ENCODE peak calls at places on chromosomes 11 and 22, in nine cellular contexts. One of them, this sample, is unnamed.

GRCh38 chr11:2588809-2589537 is 110.8 kb downstream of the KCNQ1OT1 start:
- DNase-seq in brain microvascular endothelial cell: no peak
- DNase-seq in astrocyte of the spinal cord: no peak
- DNase-seq in colonic mucosa: peak
- DNase-seq in lower leg skin: peak
- DNase-seq in pancreas: no peak
- DNase-seq in EL: no peak
- DNase-seq in stimulated activated CD4-positive, alpha-beta T cell treated with anti-CD3 and anti-CD28 coated beads, Interleukin-2, amount 100 ng/mL, for 4 hours: no peak
- DNase-seq in naive thymus-derived CD4-positive, alpha-beta T cell: no peak
- DNase-seq in this sample: no peak

GRCh38 chr11:46447544-46447943 is 56.0 kb upstream of the CHRM4 start:
- DNase-seq in stimulated activated CD4-positive, alpha-beta T cell treated with anti-CD3 and anti-CD28 coated beads, Interleukin-2, amount 100 ng/mL, for 4 hours: no peak
- DNase-seq in brain microvascular endothelial cell: no peak
- DNase-seq in pancreas: no peak
- DNase-seq in EL: no peak
- DNase-seq in colonic mucosa: no peak
- DNase-seq in lower leg skin: no peak
- DNase-seq in naive thymus-derived CD4-positive, alpha-beta T cell: no peak
- DNase-seq in astrocyte of the spinal cord: no peak
- DNase-seq in this sample: no peak

GRCh38 chr22:44909241-44909640 is 100.6 kb downstream of the PHF21B start:
- DNase-seq in brain microvascular endothelial cell: no peak
- DNase-seq in colonic mucosa: no peak
- DNase-seq in pancreas: no peak
- DNase-seq in lower leg skin: peak
- DNase-seq in naive thymus-derived CD4-positive, alpha-beta T cell: no peak
- DNase-seq in stimulated activated CD4-positive, alpha-beta T cell treated with anti-CD3 and anti-CD28 coated beads, Interleukin-2, amount 100 ng/mL, for 4 hours: no peak
- DNase-seq in astrocyte of the spinal cord: no peak
- DNase-seq in EL: no peak
- DNase-seq in this sample: no peak

GRCh38 chr11:34926101-34926830 is 9.8 kb downstream of the PDHX start:
- DNase-seq in stimulated activated CD4-positive, alpha-beta T cell treated with anti-CD3 and anti-CD28 coated beads, Interleukin-2, amount 100 ng/mL, for 4 hours: no peak
- DNase-seq in pancreas: no peak
- DNase-seq in astrocyte of the spinal cord: peak
- DNase-seq in lower leg skin: no peak
- DNase-seq in brain microvascular endothelial cell: peak
- DNase-seq in EL: peak
- DNase-seq in colonic mucosa: no peak
- DNase-seq in naive thymus-derived CD4-positive, alpha-beta T cell: peak
- DNase-seq in this sample: peak

GRCh38 chr11:113974741-113975470 is at the start of gene HTR3A:
- DNase-seq in lower leg skin: no peak
- DNase-seq in astrocyte of the spinal cord: no peak
- DNase-seq in stimulated activated CD4-positive, alpha-beta T cell treated with anti-CD3 and anti-CD28 coated beads, Interleukin-2, amount 100 ng/mL, for 4 hours: no peak
- DNase-seq in naive thymus-derived CD4-positive, alpha-beta T cell: no peak
- DNase-seq in brain microvascular endothelial cell: no peak
- DNase-seq in EL: no peak
- DNase-seq in pancreas: peak
- DNase-seq in colonic mucosa: peak
- DNase-seq in this sample: peak

GRCh38 chr11:22860241-22860640 is at the start of gene CCDC179:
- DNase-seq in naive thymus-derived CD4-positive, alpha-beta T cell: no peak
- DNase-seq in brain microvascular endothelial cell: no peak
- DNase-seq in colonic mucosa: no peak
- DNase-seq in lower leg skin: no peak
- DNase-seq in EL: no peak
- DNase-seq in stimulated activated CD4-positive, alpha-beta T cell treated with anti-CD3 and anti-CD28 coated beads, Interleukin-2, amount 100 ng/mL, for 4 hours: no peak
- DNase-seq in astrocyte of the spinal cord: no peak
- DNase-seq in pancreas: no peak
- DNase-seq in this sample: no peak

GRCh38 chr11:112968988-112969714 is 7.9 kb downstream of the NCAM1 start:
- DNase-seq in lower leg skin: no peak
- DNase-seq in colonic mucosa: no peak
- DNase-seq in naive thymus-derived CD4-positive, alpha-beta T cell: no peak
- DNase-seq in EL: no peak
- DNase-seq in astrocyte of the spinal cord: peak
- DNase-seq in pancreas: no peak
- DNase-seq in stimulated activated CD4-positive, alpha-beta T cell treated with anti-CD3 and anti-CD28 coated beads, Interleukin-2, amount 100 ng/mL, for 4 hours: no peak
- DNase-seq in brain microvascular endothelial cell: peak
- DNase-seq in this sample: peak

GRCh38 chr11:687751-688150 is 7.3 kb downstream of the DEAF1 start:
- DNase-seq in colonic mucosa: no peak
- DNase-seq in stimulated activated CD4-positive, alpha-beta T cell treated with anti-CD3 and anti-CD28 coated beads, Interleukin-2, amount 100 ng/mL, for 4 hours: no peak
- DNase-seq in pancreas: no peak
- DNase-seq in naive thymus-derived CD4-positive, alpha-beta T cell: no peak
- DNase-seq in lower leg skin: no peak
- DNase-seq in EL: no peak
- DNase-seq in astrocyte of the spinal cord: no peak
- DNase-seq in brain microvascular endothelial cell: no peak
- DNase-seq in this sample: no peak

GRCh38 chr11:11397043-11397415 is 44.0 kb upstream of the CSNK2A3 start:
- DNase-seq in astrocyte of the spinal cord: no peak
- DNase-seq in EL: no peak
- DNase-seq in stimulated activated CD4-positive, alpha-beta T cell treated with anti-CD3 and anti-CD28 coated beads, Interleukin-2, amount 100 ng/mL, for 4 hours: no peak
- DNase-seq in pancreas: no peak
- DNase-seq in colonic mucosa: no peak
- DNase-seq in lower leg skin: no peak
- DNase-seq in naive thymus-derived CD4-positive, alpha-beta T cell: no peak
- DNase-seq in brain microvascular endothelial cell: no peak
- DNase-seq in this sample: no peak

GRCh38 chr11:130719516-130719915 is 196.8 kb downstream of the SNX19 start:
- DNase-seq in stimulated activated CD4-positive, alpha-beta T cell treated with anti-CD3 and anti-CD28 coated beads, Interleukin-2, amount 100 ng/mL, for 4 hours: no peak
- DNase-seq in lower leg skin: no peak
- DNase-seq in naive thymus-derived CD4-positive, alpha-beta T cell: no peak
- DNase-seq in brain microvascular endothelial cell: peak
- DNase-seq in EL: peak
- DNase-seq in astrocyte of the spinal cord: peak
- DNase-seq in pancreas: no peak
- DNase-seq in colonic mucosa: no peak
- DNase-seq in this sample: no peak

GRCh38 chr11:44886765-44887164 is 63.9 kb downstream of the TP53I11 start:
- DNase-seq in naive thymus-derived CD4-positive, alpha-beta T cell: no peak
- DNase-seq in EL: peak
- DNase-seq in colonic mucosa: no peak
- DNase-seq in pancreas: no peak
- DNase-seq in brain microvascular endothelial cell: peak
- DNase-seq in stimulated activated CD4-positive, alpha-beta T cell treated with anti-CD3 and anti-CD28 coated beads, Interleukin-2, amount 100 ng/mL, for 4 hours: no peak
- DNase-seq in astrocyte of the spinal cord: peak
- DNase-seq in lower leg skin: no peak
- DNase-seq in this sample: no peak

GRCh38 chr22:24392218-24392931 is 35.0 kb upstream of the ADORA2A start:
- DNase-seq in stimulated activated CD4-positive, alpha-beta T cell treated with anti-CD3 and anti-CD28 coated beads, Interleukin-2, amount 100 ng/mL, for 4 hours: no peak
- DNase-seq in lower leg skin: no peak
- DNase-seq in EL: peak
- DNase-seq in colonic mucosa: no peak
- DNase-seq in naive thymus-derived CD4-positive, alpha-beta T cell: no peak
- DNase-seq in pancreas: no peak
- DNase-seq in astrocyte of the spinal cord: no peak
- DNase-seq in brain microvascular endothelial cell: no peak
- DNase-seq in this sample: no peak

GRCh38 chr11:84806354-84806753 is 820.8 kb downstream of the DLG2 start:
- DNase-seq in lower leg skin: no peak
- DNase-seq in EL: no peak
- DNase-seq in colonic mucosa: no peak
- DNase-seq in astrocyte of the spinal cord: no peak
- DNase-seq in brain microvascular endothelial cell: no peak
- DNase-seq in stimulated activated CD4-positive, alpha-beta T cell treated with anti-CD3 and anti-CD28 coated beads, Interleukin-2, amount 100 ng/mL, for 4 hours: no peak
- DNase-seq in pancreas: no peak
- DNase-seq in naive thymus-derived CD4-positive, alpha-beta T cell: no peak
- DNase-seq in this sample: no peak

GRCh38 chr22:27125539-27125938 is 468.2 kb downstream of the MIAT start:
- DNase-seq in EL: no peak
- DNase-seq in colonic mucosa: no peak
- DNase-seq in lower leg skin: no peak
- DNase-seq in brain microvascular endothelial cell: no peak
- DNase-seq in stimulated activated CD4-positive, alpha-beta T cell treated with anti-CD3 and anti-CD28 coated beads, Interleukin-2, amount 100 ng/mL, for 4 hours: no peak
- DNase-seq in pancreas: no peak
- DNase-seq in astrocyte of the spinal cord: no peak
- DNase-seq in naive thymus-derived CD4-positive, alpha-beta T cell: no peak
- DNase-seq in this sample: no peak

GRCh38 chr11:58575377-58576020 is at the start of gene LPXN:
- DNase-seq in lower leg skin: no peak
- DNase-seq in colonic mucosa: no peak
- DNase-seq in stimulated activated CD4-positive, alpha-beta T cell treated with anti-CD3 and anti-CD28 coated beads, Interleukin-2, amount 100 ng/mL, for 4 hours: no peak
- DNase-seq in naive thymus-derived CD4-positive, alpha-beta T cell: peak
- DNase-seq in pancreas: no peak
- DNase-seq in astrocyte of the spinal cord: peak
- DNase-seq in EL: peak
- DNase-seq in brain microvascular endothelial cell: peak
- DNase-seq in this sample: peak

GRCh38 chr11:44065851-44066731 is at the start of gene ACCS:
- DNase-seq in pancreas: peak
- DNase-seq in stimulated activated CD4-positive, alpha-beta T cell treated with anti-CD3 and anti-CD28 coated beads, Interleukin-2, amount 100 ng/mL, for 4 hours: peak
- DNase-seq in astrocyte of the spinal cord: peak
- DNase-seq in naive thymus-derived CD4-positive, alpha-beta T cell: peak
- DNase-seq in colonic mucosa: peak
- DNase-seq in EL: peak
- DNase-seq in lower leg skin: peak
- DNase-seq in brain microvascular endothelial cell: peak
- DNase-seq in this sample: peak

GRCh38 chr11:107669156-107669740 is 42.6 kb downstream of the SLN start:
- DNase-seq in colonic mucosa: no peak
- DNase-seq in brain microvascular endothelial cell: peak
- DNase-seq in astrocyte of the spinal cord: peak
- DNase-seq in EL: peak
- DNase-seq in lower leg skin: no peak
- DNase-seq in naive thymus-derived CD4-positive, alpha-beta T cell: no peak
- DNase-seq in stimulated activated CD4-positive, alpha-beta T cell treated with anti-CD3 and anti-CD28 coated beads, Interleukin-2, amount 100 ng/mL, for 4 hours: no peak
- DNase-seq in pancreas: no peak
- DNase-seq in this sample: peak

GRCh38 chr11:62854825-62855570 is 15.6 kb upstream of the WDR74 start:
- DNase-seq in naive thymus-derived CD4-positive, alpha-beta T cell: no peak
- DNase-seq in brain microvascular endothelial cell: no peak
- DNase-seq in EL: no peak
- DNase-seq in pancreas: no peak
- DNase-seq in colonic mucosa: peak
- DNase-seq in lower leg skin: no peak
- DNase-seq in stimulated activated CD4-positive, alpha-beta T cell treated with anti-CD3 and anti-CD28 coated beads, Interleukin-2, amount 100 ng/mL, for 4 hours: no peak
- DNase-seq in astrocyte of the spinal cord: no peak
- DNase-seq in this sample: no peak

GRCh38 chr11:59247535-59248227 is 35.0 kb upstream of the MPEG1 start:
- DNase-seq in EL: peak
- DNase-seq in lower leg skin: no peak
- DNase-seq in pancreas: no peak
- DNase-seq in astrocyte of the spinal cord: peak
- DNase-seq in colonic mucosa: no peak
- DNase-seq in brain microvascular endothelial cell: no peak
- DNase-seq in naive thymus-derived CD4-positive, alpha-beta T cell: no peak
- DNase-seq in stimulated activated CD4-positive, alpha-beta T cell treated with anti-CD3 and anti-CD28 coated beads, Interleukin-2, amount 100 ng/mL, for 4 hours: no peak
- DNase-seq in this sample: peak

GRCh38 chr22:50713008-50713385 is 25.0 kb upstream of the ACR start:
- DNase-seq in astrocyte of the spinal cord: no peak
- DNase-seq in pancreas: peak
- DNase-seq in naive thymus-derived CD4-positive, alpha-beta T cell: no peak
- DNase-seq in EL: no peak
- DNase-seq in colonic mucosa: no peak
- DNase-seq in lower leg skin: no peak
- DNase-seq in stimulated activated CD4-positive, alpha-beta T cell treated with anti-CD3 and anti-CD28 coated beads, Interleukin-2, amount 100 ng/mL, for 4 hours: no peak
- DNase-seq in brain microvascular endothelial cell: no peak
- DNase-seq in this sample: no peak

GRCh38 chr22:39520874-39521857 is 804 bp downstream of the ATF4 start:
- DNase-seq in stimulated activated CD4-positive, alpha-beta T cell treated with anti-CD3 and anti-CD28 coated beads, Interleukin-2, amount 100 ng/mL, for 4 hours: peak
- DNase-seq in EL: peak
- DNase-seq in astrocyte of the spinal cord: peak
- DNase-seq in brain microvascular endothelial cell: peak
- DNase-seq in lower leg skin: peak
- DNase-seq in colonic mucosa: peak
- DNase-seq in naive thymus-derived CD4-positive, alpha-beta T cell: peak
- DNase-seq in pancreas: peak
- DNase-seq in this sample: peak

GRCh38 chr11:128759168-128759567 is 65.3 kb downstream of the FLI1 start:
- DNase-seq in colonic mucosa: no peak
- DNase-seq in pancreas: no peak
- DNase-seq in astrocyte of the spinal cord: no peak
- DNase-seq in lower leg skin: no peak
- DNase-seq in naive thymus-derived CD4-positive, alpha-beta T cell: no peak
- DNase-seq in brain microvascular endothelial cell: no peak
- DNase-seq in stimulated activated CD4-positive, alpha-beta T cell treated with anti-CD3 and anti-CD28 coated beads, Interleukin-2, amount 100 ng/mL, for 4 hours: no peak
- DNase-seq in EL: no peak
- DNase-seq in this sample: no peak

GRCh38 chr22:38314992-38315800 is 2.0 kb downstream of the CSNK1E start:
- DNase-seq in pancreas: no peak
- DNase-seq in naive thymus-derived CD4-positive, alpha-beta T cell: peak
- DNase-seq in brain microvascular endothelial cell: no peak
- DNase-seq in EL: peak
- DNase-seq in astrocyte of the spinal cord: no peak
- DNase-seq in colonic mucosa: no peak
- DNase-seq in lower leg skin: peak
- DNase-seq in stimulated activated CD4-positive, alpha-beta T cell treated with anti-CD3 and anti-CD28 coated beads, Interleukin-2, amount 100 ng/mL, for 4 hours: no peak
- DNase-seq in this sample: peak

GRCh38 chr22:50089231-50090140 is at the start of gene MOV10L1:
- DNase-seq in astrocyte of the spinal cord: peak
- DNase-seq in stimulated activated CD4-positive, alpha-beta T cell treated with anti-CD3 and anti-CD28 coated beads, Interleukin-2, amount 100 ng/mL, for 4 hours: no peak
- DNase-seq in pancreas: no peak
- DNase-seq in lower leg skin: no peak
- DNase-seq in brain microvascular endothelial cell: no peak
- DNase-seq in EL: no peak
- DNase-seq in colonic mucosa: no peak
- DNase-seq in naive thymus-derived CD4-positive, alpha-beta T cell: no peak
- DNase-seq in this sample: no peak

GRCh38 chr22:46052801-46053562 is 76.0 kb upstream of the WNT7B start:
- DNase-seq in EL: peak
- DNase-seq in astrocyte of the spinal cord: peak
- DNase-seq in stimulated activated CD4-positive, alpha-beta T cell treated with anti-CD3 and anti-CD28 coated beads, Interleukin-2, amount 100 ng/mL, for 4 hours: no peak
- DNase-seq in pancreas: peak
- DNase-seq in naive thymus-derived CD4-positive, alpha-beta T cell: no peak
- DNase-seq in colonic mucosa: peak
- DNase-seq in brain microvascular endothelial cell: no peak
- DNase-seq in lower leg skin: peak
- DNase-seq in this sample: peak

GRCh38 chr22:24706050-24706449 is 68.5 kb downstream of the PIWIL3 start:
- DNase-seq in stimulated activated CD4-positive, alpha-beta T cell treated with anti-CD3 and anti-CD28 coated beads, Interleukin-2, amount 100 ng/mL, for 4 hours: no peak
- DNase-seq in EL: no peak
- DNase-seq in colonic mucosa: no peak
- DNase-seq in astrocyte of the spinal cord: no peak
- DNase-seq in naive thymus-derived CD4-positive, alpha-beta T cell: no peak
- DNase-seq in brain microvascular endothelial cell: peak
- DNase-seq in lower leg skin: no peak
- DNase-seq in pancreas: no peak
- DNase-seq in this sample: peak

This sample was measured in HT1080.